ENCODE peak calls at places on chromosomes 4 and X, in seven cellular contexts. One of them, this sample, is unnamed.
A peak's percentile ranks its signal among the peaks of the same experiment; 100 is the strongest.

GRCh38 chr4:55169352-55169959 is 44.1 kb upstream of the KDR start:
- DNase-seq in fibroblast of pulmonary artery: peak; percentile 52
- DNase-seq in dorsolateral prefrontal cortex: no peak
- DNase-seq in AG04449: no peak
- DNase-seq in suprapubic skin: no peak
- DNase-seq in mammary epithelial cell: no peak
- DNase-seq in vagina: no peak
- DNase-seq in this sample: no peak

GRCh38 chrX:103187953-103188475 is 26.9 kb upstream of the BEX4 start:
- DNase-seq in fibroblast of pulmonary artery: peak; percentile 7
- DNase-seq in dorsolateral prefrontal cortex: no peak
- DNase-seq in AG04449: no peak
- DNase-seq in suprapubic skin: no peak
- DNase-seq in mammary epithelial cell: peak; percentile 10
- DNase-seq in vagina: no peak
- DNase-seq in this sample: peak; percentile 8

GRCh38 chr4:69322055-69322454 is 41.8 kb downstream of the UGT2B28 start:
- DNase-seq in fibroblast of pulmonary artery: peak; percentile 19
- DNase-seq in dorsolateral prefrontal cortex: no peak
- DNase-seq in AG04449: no peak
- DNase-seq in suprapubic skin: no peak
- DNase-seq in mammary epithelial cell: peak; percentile 53
- DNase-seq in vagina: no peak
- DNase-seq in this sample: peak; percentile 7

GRCh38 chr4:179372746-179373145 is 1930.5 kb upstream of the AGA start:
- DNase-seq in fibroblast of pulmonary artery: no peak
- DNase-seq in dorsolateral prefrontal cortex: no peak
- DNase-seq in AG04449: no peak
- DNase-seq in suprapubic skin: no peak
- DNase-seq in mammary epithelial cell: no peak
- DNase-seq in vagina: no peak
- DNase-seq in this sample: no peak

GRCh38 chr4:7655549-7656243 is 221.0 kb upstream of the PSAPL1 start:
- DNase-seq in fibroblast of pulmonary artery: no peak
- DNase-seq in dorsolateral prefrontal cortex: peak; percentile 36
- DNase-seq in AG04449: no peak
- DNase-seq in suprapubic skin: no peak
- DNase-seq in mammary epithelial cell: no peak
- DNase-seq in vagina: no peak
- DNase-seq in this sample: no peak

GRCh38 chr4:88938138-88938537 is 118.8 kb downstream of the FAM13A start:
- DNase-seq in fibroblast of pulmonary artery: peak; percentile 96
- DNase-seq in dorsolateral prefrontal cortex: no peak
- DNase-seq in AG04449: peak; percentile 91
- DNase-seq in suprapubic skin: no peak
- DNase-seq in mammary epithelial cell: peak; percentile 93
- DNase-seq in vagina: no peak
- DNase-seq in this sample: peak; percentile 96

GRCh38 chr4:26452565-26453531 is 37.4 kb downstream of the CCKAR start:
- DNase-seq in fibroblast of pulmonary artery: no peak
- DNase-seq in dorsolateral prefrontal cortex: no peak
- DNase-seq in AG04449: no peak
- DNase-seq in suprapubic skin: no peak
- DNase-seq in mammary epithelial cell: no peak
- DNase-seq in vagina: peak; percentile 34
- DNase-seq in this sample: no peak

GRCh38 chr4:79652232-79652631 is 244.2 kb upstream of the GK2 start:
- DNase-seq in fibroblast of pulmonary artery: peak; percentile 87
- DNase-seq in dorsolateral prefrontal cortex: no peak
- DNase-seq in AG04449: peak; percentile 10
- DNase-seq in suprapubic skin: no peak
- DNase-seq in mammary epithelial cell: no peak
- DNase-seq in vagina: no peak
- DNase-seq in this sample: peak; percentile 26

GRCh38 chr4:73777612-73778011 is 37.2 kb downstream of the CXCL8 start:
- DNase-seq in fibroblast of pulmonary artery: peak; percentile 32
- DNase-seq in dorsolateral prefrontal cortex: no peak
- DNase-seq in AG04449: no peak
- DNase-seq in suprapubic skin: no peak
- DNase-seq in mammary epithelial cell: peak; percentile 14
- DNase-seq in vagina: no peak
- DNase-seq in this sample: peak; percentile 81

GRCh38 chr4:79027656-79028055 is 88.4 kb upstream of the PAQR3 start:
- DNase-seq in fibroblast of pulmonary artery: no peak
- DNase-seq in dorsolateral prefrontal cortex: no peak
- DNase-seq in AG04449: no peak
- DNase-seq in suprapubic skin: no peak
- DNase-seq in mammary epithelial cell: no peak
- DNase-seq in vagina: no peak
- DNase-seq in this sample: no peak

GRCh38 chrX:39827959-39828358 is 269.8 kb downstream of the BCOR start:
- DNase-seq in fibroblast of pulmonary artery: no peak
- DNase-seq in dorsolateral prefrontal cortex: no peak
- DNase-seq in AG04449: no peak
- DNase-seq in suprapubic skin: no peak
- DNase-seq in mammary epithelial cell: no peak
- DNase-seq in vagina: no peak
- DNase-seq in this sample: no peak

GRCh38 chrX:50469206-50469605 is 1.4 kb downstream of the DGKK start:
- DNase-seq in fibroblast of pulmonary artery: no peak
- DNase-seq in dorsolateral prefrontal cortex: no peak
- DNase-seq in AG04449: no peak
- DNase-seq in suprapubic skin: no peak
- DNase-seq in mammary epithelial cell: no peak
- DNase-seq in vagina: no peak
- DNase-seq in this sample: no peak

GRCh38 chr4:141255016-141255415 is 34.3 kb downstream of the ZNF330 start:
- DNase-seq in fibroblast of pulmonary artery: no peak
- DNase-seq in dorsolateral prefrontal cortex: no peak
- DNase-seq in AG04449: no peak
- DNase-seq in suprapubic skin: no peak
- DNase-seq in mammary epithelial cell: no peak
- DNase-seq in vagina: no peak
- DNase-seq in this sample: peak; percentile 35

GRCh38 chr4:47085661-47086060 is 54.3 kb downstream of the GABRB1 start:
- DNase-seq in fibroblast of pulmonary artery: no peak
- DNase-seq in dorsolateral prefrontal cortex: no peak
- DNase-seq in AG04449: no peak
- DNase-seq in suprapubic skin: no peak
- DNase-seq in mammary epithelial cell: no peak
- DNase-seq in vagina: no peak
- DNase-seq in this sample: no peak

GRCh38 chrX:119398974-119399771 is at the start of gene SLC25A43:
- DNase-seq in fibroblast of pulmonary artery: peak; percentile 22
- DNase-seq in dorsolateral prefrontal cortex: peak; percentile 9
- DNase-seq in AG04449: no peak
- DNase-seq in suprapubic skin: no peak
- DNase-seq in mammary epithelial cell: peak; percentile 11
- DNase-seq in vagina: no peak
- DNase-seq in this sample: peak; percentile 20

GRCh38 chrX:150821971-150822370 is 76.5 kb downstream of the CD99L2 start:
- DNase-seq in fibroblast of pulmonary artery: no peak
- DNase-seq in dorsolateral prefrontal cortex: no peak
- DNase-seq in AG04449: no peak
- DNase-seq in suprapubic skin: no peak
- DNase-seq in mammary epithelial cell: no peak
- DNase-seq in vagina: no peak
- DNase-seq in this sample: no peak

GRCh38 chr4:73599182-73599581 is 21.1 kb downstream of the RASSF6 start:
- DNase-seq in fibroblast of pulmonary artery: peak; percentile 84
- DNase-seq in dorsolateral prefrontal cortex: no peak
- DNase-seq in AG04449: no peak
- DNase-seq in suprapubic skin: no peak
- DNase-seq in mammary epithelial cell: peak; percentile 96
- DNase-seq in vagina: no peak
- DNase-seq in this sample: peak; percentile 82

GRCh38 chrX:150182176-150182575 is 180.9 kb upstream of the MAMLD1 start:
- DNase-seq in fibroblast of pulmonary artery: no peak
- DNase-seq in dorsolateral prefrontal cortex: no peak
- DNase-seq in AG04449: no peak
- DNase-seq in suprapubic skin: no peak
- DNase-seq in mammary epithelial cell: no peak
- DNase-seq in vagina: peak; percentile 5
- DNase-seq in this sample: peak; percentile 25

GRCh38 chr4:123806057-123806456 is 409.5 kb downstream of the SPRY1 start:
- DNase-seq in fibroblast of pulmonary artery: no peak
- DNase-seq in dorsolateral prefrontal cortex: no peak
- DNase-seq in AG04449: no peak
- DNase-seq in suprapubic skin: no peak
- DNase-seq in mammary epithelial cell: no peak
- DNase-seq in vagina: no peak
- DNase-seq in this sample: no peak

DNA sequence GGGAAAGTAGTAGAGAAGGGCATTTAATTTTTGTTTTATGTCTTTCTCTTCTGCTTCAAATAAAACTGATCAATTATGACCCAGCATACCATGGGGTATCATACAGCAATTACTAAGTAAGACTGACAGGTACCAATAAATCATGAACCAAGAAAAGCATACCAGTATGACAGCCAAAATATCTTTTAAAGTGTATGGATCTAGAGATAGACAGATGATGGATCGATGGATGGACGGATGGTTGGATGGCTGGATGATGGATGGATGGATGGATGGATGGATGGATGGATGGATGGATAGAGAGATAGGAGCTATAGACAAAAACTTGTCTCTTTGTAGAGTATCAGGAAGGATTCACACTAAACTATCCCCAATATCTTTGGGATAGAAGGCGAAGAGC is 1.4 kb downstream of the DDX60L start:
- DNase-seq in fibroblast of pulmonary artery: no peak
- DNase-seq in dorsolateral prefrontal cortex: no peak
- DNase-seq in AG04449: no peak
- DNase-seq in suprapubic skin: no peak
- DNase-seq in mammary epithelial cell: no peak
- DNase-seq in vagina: no peak
- DNase-seq in this sample: no peak
- H3K4me3 ChIP-seq in fibroblast of pulmonary artery: no peak overlapping the region
- H3K4me3 ChIP-seq in dorsolateral prefrontal cortex: no peak overlapping the region
- H3K4me3 ChIP-seq in AG04449: no peak overlapping the region
- H3K4me3 ChIP-seq in suprapubic skin: no peak overlapping the region
- H3K4me3 ChIP-seq in mammary epithelial cell: no peak overlapping the region
- H3K4me3 ChIP-seq in vagina: no peak overlapping the region
- H3K4me3 ChIP-seq in this sample: no peak overlapping the region

GRCh38 chr4:118268780-118269179 is 84.0 kb downstream of the PRSS12 start:
- DNase-seq in fibroblast of pulmonary artery: no peak
- DNase-seq in dorsolateral prefrontal cortex: no peak
- DNase-seq in AG04449: no peak
- DNase-seq in suprapubic skin: no peak
- DNase-seq in mammary epithelial cell: no peak
- DNase-seq in vagina: no peak
- DNase-seq in this sample: no peak

GRCh38 chr4:118265312-118266144 is 87.3 kb downstream of the PRSS12 start:
- DNase-seq in fibroblast of pulmonary artery: peak; percentile 10
- DNase-seq in dorsolateral prefrontal cortex: no peak
- DNase-seq in AG04449: no peak
- DNase-seq in suprapubic skin: no peak
- DNase-seq in mammary epithelial cell: peak; percentile 35
- DNase-seq in vagina: no peak
- DNase-seq in this sample: no peak

GRCh38 chr4:118273642-118274041 is 79.2 kb downstream of the PRSS12 start:
- DNase-seq in fibroblast of pulmonary artery: no peak
- DNase-seq in dorsolateral prefrontal cortex: no peak
- DNase-seq in AG04449: no peak
- DNase-seq in suprapubic skin: no peak
- DNase-seq in mammary epithelial cell: no peak
- DNase-seq in vagina: no peak
- DNase-seq in this sample: no peak

GRCh38 chr4:118271788-118272187 is 81.0 kb downstream of the PRSS12 start:
- DNase-seq in fibroblast of pulmonary artery: no peak
- DNase-seq in dorsolateral prefrontal cortex: no peak
- DNase-seq in AG04449: no peak
- DNase-seq in suprapubic skin: no peak
- DNase-seq in mammary epithelial cell: no peak
- DNase-seq in vagina: no peak
- DNase-seq in this sample: no peak

DNA sequence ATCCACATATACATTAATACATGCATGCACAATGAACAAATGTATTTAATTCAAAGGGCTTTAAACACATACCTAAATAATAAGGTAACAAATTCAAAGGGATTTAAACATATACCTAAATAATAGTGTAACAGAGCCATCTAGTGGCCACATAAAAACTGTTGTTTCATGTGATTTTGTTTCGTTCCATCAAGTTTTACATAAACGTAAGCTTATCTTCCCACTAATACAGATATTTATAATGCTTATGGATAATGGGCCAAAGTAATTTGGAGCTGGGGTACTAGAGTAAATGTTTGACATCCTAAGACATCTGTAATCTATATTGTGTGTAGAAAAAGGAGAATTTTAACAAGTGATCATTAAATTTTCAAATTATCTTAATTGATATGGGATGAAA is 82.3 kb downstream of the PRSS12 start:
- DNase-seq in fibroblast of pulmonary artery: peak; percentile 76
- DNase-seq in dorsolateral prefrontal cortex: no peak
- DNase-seq in AG04449: no peak
- DNase-seq in suprapubic skin: no peak
- DNase-seq in mammary epithelial cell: peak; percentile 30
- DNase-seq in vagina: no peak
- DNase-seq in this sample: peak; percentile 66
- TF ChIP-seq CTCF in fibroblast of pulmonary artery: peak; percentile 52
- TF ChIP-seq CTCF in dorsolateral prefrontal cortex: peak; percentile 60
- TF ChIP-seq CTCF in AG04449: peak; percentile 8
- TF ChIP-seq CTCF in suprapubic skin: peak; percentile 9
- TF ChIP-seq CTCF in mammary epithelial cell: peak; percentile 53
- TF ChIP-seq CTCF in vagina: peak; percentile 66
- TF ChIP-seq CTCF in this sample: peak; percentile 54

GRCh38 chr4:150133605-150134004 is 55.4 kb downstream of the DCLK2 start:
- DNase-seq in fibroblast of pulmonary artery: no peak
- DNase-seq in dorsolateral prefrontal cortex: no peak
- DNase-seq in AG04449: no peak
- DNase-seq in suprapubic skin: no peak
- DNase-seq in mammary epithelial cell: no peak
- DNase-seq in vagina: no peak
- DNase-seq in this sample: no peak

GRCh38 chr4:150139297-150139696 is 61.1 kb downstream of the DCLK2 start:
- DNase-seq in fibroblast of pulmonary artery: no peak
- DNase-seq in dorsolateral prefrontal cortex: no peak
- DNase-seq in AG04449: no peak
- DNase-seq in suprapubic skin: no peak
- DNase-seq in mammary epithelial cell: peak; percentile 25
- DNase-seq in vagina: no peak
- DNase-seq in this sample: no peak

GRCh38 chr4:150136036-150136435 is 57.8 kb downstream of the DCLK2 start:
- DNase-seq in fibroblast of pulmonary artery: peak; percentile 50
- DNase-seq in dorsolateral prefrontal cortex: no peak
- DNase-seq in AG04449: no peak
- DNase-seq in suprapubic skin: no peak
- DNase-seq in mammary epithelial cell: no peak
- DNase-seq in vagina: no peak
- DNase-seq in this sample: peak; percentile 35

GRCh38 chr4:150135134-150135773 is 57.0 kb downstream of the DCLK2 start:
- DNase-seq in fibroblast of pulmonary artery: no peak
- DNase-seq in dorsolateral prefrontal cortex: no peak
- DNase-seq in AG04449: no peak
- DNase-seq in suprapubic skin: no peak
- DNase-seq in mammary epithelial cell: no peak
- DNase-seq in vagina: no peak
- DNase-seq in this sample: peak; percentile 35

GRCh38 chr4:150136481-150136880 is 58.2 kb downstream of the DCLK2 start:
- DNase-seq in fibroblast of pulmonary artery: no peak
- DNase-seq in dorsolateral prefrontal cortex: no peak
- DNase-seq in AG04449: no peak
- DNase-seq in suprapubic skin: no peak
- DNase-seq in mammary epithelial cell: no peak
- DNase-seq in vagina: no peak
- DNase-seq in this sample: peak; percentile 67
- H3K4me3 ChIP-seq in fibroblast of pulmonary artery: no peak overlapping the region
- H3K4me3 ChIP-seq in dorsolateral prefrontal cortex: no peak overlapping the region
- H3K4me3 ChIP-seq in AG04449: no peak overlapping the region
- H3K4me3 ChIP-seq in suprapubic skin: no peak overlapping the region
- H3K4me3 ChIP-seq in mammary epithelial cell: no peak overlapping the region
- H3K4me3 ChIP-seq in vagina: no peak overlapping the region
- H3K4me3 ChIP-seq in this sample: no peak overlapping the region

GRCh38 chr4:114108869-114109268 is 129.4 kb upstream of the ARSJ start:
- DNase-seq in fibroblast of pulmonary artery: peak; percentile 23
- DNase-seq in dorsolateral prefrontal cortex: no peak
- DNase-seq in AG04449: no peak
- DNase-seq in suprapubic skin: no peak
- DNase-seq in mammary epithelial cell: peak; percentile 79
- DNase-seq in vagina: no peak
- DNase-seq in this sample: peak; percentile 87
- TF ChIP-seq CTCF in fibroblast of pulmonary artery: no peak
- TF ChIP-seq CTCF in dorsolateral prefrontal cortex: no peak
- TF ChIP-seq CTCF in AG04449: no peak
- TF ChIP-seq CTCF in suprapubic skin: no peak
- TF ChIP-seq CTCF in mammary epithelial cell: peak; percentile 40
- TF ChIP-seq CTCF in vagina: no peak
- TF ChIP-seq CTCF in this sample: peak; percentile 24